ENCODE peak calls at places on chromosomes 13 and 19, in ten cellular contexts. Q, F, X, R, M, W, Z, I, A and D are unnamed samples.

GRCh38 chr13:68697551-68697950 is 1410.1 kb upstream of the ATXN8OS start:
- DNase-seq in Q (no peak), F (no peak), X (no peak), R (peak), M (no peak), W (no peak), Z (no peak), I (no peak), A (no peak), D (no peak)

GRCh38 chr13:24182703-24183081 is 22.2 kb downstream of the SPATA13 start:
- DNase-seq in Q (no peak), F (no peak), X (no peak), R (no peak), M (no peak), W (no peak), Z (no peak), I (no peak), A (no peak), D (no peak)

GRCh38 chr19:32405431-32406160 is at the start of gene DPY19L3:
- DNase-seq in Q (peak), F (peak), X (peak), R (peak), M (peak), W (peak), Z (peak), I (peak), A (peak), D (peak)

GRCh38 chr19:16060294-16060693 is 16.0 kb upstream of the TPM4 start:
- DNase-seq in Q (no peak), F (no peak), X (no peak), R (no peak), M (no peak), W (no peak), Z (no peak), I (no peak), A (peak), D (no peak)

GRCh38 chr19:50957587-50957986 is 4.7 kb upstream of the KLK5 start:
- DNase-seq in Q (no peak), F (no peak), X (no peak), R (no peak), M (no peak), W (no peak), Z (no peak), I (no peak), A (no peak), D (no peak)

GRCh38 chr13:80814541-80814940 is 473.6 kb upstream of the SPRY2 start:
- DNase-seq in Q (no peak), F (no peak), X (no peak), R (no peak), M (no peak), W (no peak), Z (no peak), I (no peak), A (no peak), D (no peak)

GRCh38 chr13:41059466-41059865 is 1.8 kb upstream of the WBP4 start:
- DNase-seq in Q (no peak), F (no peak), X (no peak), R (no peak), M (no peak), W (no peak), Z (no peak), I (no peak), A (no peak), D (no peak)

GRCh38 chr19:19067276-19068072 is 3.7 kb downstream of the SLC25A42 start:
- DNase-seq in Q (no peak), F (no peak), X (no peak), R (no peak), M (peak), W (no peak), Z (no peak), I (no peak), A (no peak), D (no peak)

GRCh38 chr19:44212865-44213346 is 574 bp downstream of the ZNF227 start:
- DNase-seq in Q (no peak), F (no peak), X (no peak), R (peak), M (peak), W (no peak), Z (no peak), I (no peak), A (no peak), D (peak)

GRCh38 chr19:15256708-15257331 is 24.6 kb upstream of the EPHX3 start:
- DNase-seq in Q (no peak), F (no peak), X (no peak), R (no peak), M (no peak), W (no peak), Z (no peak), I (no peak), A (no peak), D (no peak)

GRCh38 chr13:98443329-98443728 is 133.6 kb downstream of the STK24 start:
- DNase-seq in Q (no peak), F (no peak), X (no peak), R (no peak), M (peak), W (no peak), Z (no peak), I (no peak), A (no peak), D (no peak)

GRCh38 chr13:47594833-47595232 is 406.2 kb downstream of the SUCLA2 start:
- DNase-seq in Q (no peak), F (no peak), X (no peak), R (peak), M (no peak), W (peak), Z (no peak), I (no peak), A (no peak), D (no peak)

GRCh38 chr19:4403005-4403761 is 743 bp downstream of the CHAF1A start:
- DNase-seq in Q (no peak), F (no peak), X (peak), R (no peak), M (no peak), W (no peak), Z (no peak), I (no peak), A (no peak), D (peak)

GRCh38 chr19:40524133-40524549 is 52.5 kb upstream of the SHKBP1 start:
- DNase-seq in Q (no peak), F (no peak), X (no peak), R (no peak), M (no peak), W (no peak), Z (no peak), I (no peak), A (no peak), D (no peak)

GRCh38 chr19:16518483-16519229 is 22.5 kb downstream of the C19orf44 start:
- DNase-seq in Q (no peak), F (no peak), X (no peak), R (no peak), M (no peak), W (no peak), Z (peak), I (no peak), A (no peak), D (no peak)

GRCh38 chr19:17765069-17765618 is 13.9 kb downstream of the FCHO1 start:
- DNase-seq in Q (peak), F (no peak), X (peak), R (no peak), M (no peak), W (peak), Z (no peak), I (peak), A (peak), D (peak)

GRCh38 chr13:29105779-29106178 is 285.6 kb downstream of the MTUS2 start:
- DNase-seq in Q (no peak), F (no peak), X (no peak), R (no peak), M (no peak), W (no peak), Z (no peak), I (no peak), A (no peak), D (no peak)

GRCh38 chr13:47459512-47459911 is 541.6 kb downstream of the SUCLA2 start:
- DNase-seq in Q (no peak), F (no peak), X (no peak), R (no peak), M (peak), W (no peak), Z (no peak), I (no peak), A (no peak), D (no peak)

GRCh38 chr19:57421037-57421436 is 10.1 kb downstream of the ZNF17 start:
- DNase-seq in Q (no peak), F (no peak), X (no peak), R (no peak), M (no peak), W (no peak), Z (no peak), I (no peak), A (no peak), D (no peak)

GRCh38 chr13:46552888-46553520 is at the start of gene LRCH1:
- DNase-seq in Q (peak), F (peak), X (peak), R (peak), M (peak), W (peak), Z (peak), I (peak), A (peak), D (peak)

GRCh38 chr19:4575267-4575793 is 15.8 kb upstream of the SEMA6B start:
- DNase-seq in Q (peak), F (no peak), X (no peak), R (peak), M (peak), W (peak), Z (no peak), I (no peak), A (peak), D (no peak)

GRCh38 chr13:33235078-33235477 is 50.5 kb downstream of the STARD13 start:
- DNase-seq in Q (no peak), F (no peak), X (no peak), R (no peak), M (peak), W (no peak), Z (no peak), I (no peak), A (no peak), D (no peak)

GRCh38 chr13:110644892-110645521 is 29.7 kb downstream of the NAXD start:
- DNase-seq in Q (peak), F (peak), X (peak), R (peak), M (peak), W (no peak), Z (peak), I (peak), A (no peak), D (peak)

GRCh38 chr13:21673592-21674270 is 2.9 kb downstream of the FGF9 start:
- DNase-seq in Q (peak), F (no peak), X (no peak), R (peak), M (peak), W (peak), Z (peak), I (no peak), A (no peak), D (peak)

GRCh38 chr13:27007166-27007565 is 164.4 kb downstream of the USP12 start:
- DNase-seq in Q (no peak), F (no peak), X (no peak), R (peak), M (no peak), W (no peak), Z (no peak), I (no peak), A (no peak), D (peak)